ENCODE peak calls at places on chromosomes 6 and 20, in nine cellular contexts. Z is left ventricle myocardium superior; Q is activated T-cell treated with anti-CD3 and anti-CD28 coated beads, Interleukin-2, amount 50 U/mL, for 4 hours; V is astrocyte of the spinal cord; U is NCI-H1694; J is HEK293T; X is foreskin fibroblast; F is RWPE1; Y is stimulated activated naive CD4-positive, alpha-beta T cell. W is an unnamed sample.

GRCh38 chr6:125728739-125729138 is 20.7 kb upstream of the HEY2 start:
- DNase-seq in U (no peak), Z (no peak), Y (no peak), X (no peak), J (peak; percentile 33), V (no peak), Q (no peak), F (no peak), W (no peak)

GRCh38 chr6:15810618-15811017 is 147.8 kb upstream of the DTNBP1 start:
- DNase-seq in F (no peak), V (no peak), J (no peak), X (no peak), Z (no peak), Q (no peak), Y (no peak), U (no peak), W (no peak)

GRCh38 chr20:47120346-47120745 is 225.7 kb downstream of the EYA2 start:
- DNase-seq in F (no peak), Y (no peak), X (no peak), V (no peak), U (no peak), Z (no peak), J (no peak), Q (no peak), W (no peak)

GRCh38 chr20:32183947-32184635 is 23.5 kb downstream of the PLAGL2 start:
- DNase-seq in V (no peak), Q (no peak), J (no peak), Z (no peak), F (no peak), X (no peak), U (no peak), Y (no peak), W (no peak)

GRCh38 chr6:626236-626635 is 30.7 kb downstream of the HUS1B start:
- DNase-seq in F (no peak), Q (no peak), V (peak; percentile 45), Z (no peak), Y (no peak), X (peak; percentile 20), U (no peak), J (peak; percentile 48), W (no peak)

GRCh38 chr6:73258721-73259120 is 4.3 kb downstream of the KHDC1 start:
- DNase-seq in U (no peak), Q (no peak), Z (no peak), F (no peak), Y (no peak), V (no peak), X (no peak), J (no peak), W (no peak)

GRCh38 chr6:13847651-13848050 is 33.3 kb upstream of the MCUR1 start:
- DNase-seq in Q (no peak), Y (no peak), X (no peak), U (no peak), F (no peak), V (no peak), Z (no peak), J (no peak), W (no peak)

GRCh38 chr6:129744201-129744879 is 34.4 kb upstream of the ARHGAP18 start:
- DNase-seq in F (peak; percentile 49), V (peak; percentile 91), J (peak; percentile 22), X (peak; percentile 91), U (no peak), Y (no peak), Z (no peak), Q (no peak), W (no peak)

GRCh38 chr20:44728835-44729342 is 13.7 kb downstream of the CCN5 start:
- DNase-seq in X (peak; percentile 97), F (peak; percentile 100), V (peak; percentile 62), U (no peak), J (peak; percentile 53), Y (no peak), Z (peak; percentile 75), Q (no peak), W (no peak)

GRCh38 chr6:166097914-166098522 is 69.6 kb downstream of the TBXT start:
- DNase-seq in F (peak; percentile 38), U (no peak), V (peak; percentile 84), J (peak; percentile 89), Y (no peak), Q (no peak), Z (peak; percentile 86), X (peak; percentile 67), W (peak; percentile 82)

GRCh38 chr6:170516783-170517616 is 36.1 kb downstream of the PSMB1 start:
- DNase-seq in J (peak; percentile 62), X (peak; percentile 85), Y (peak; percentile 7), V (peak; percentile 79), F (peak; percentile 26), U (peak; percentile 65), Z (peak; percentile 35), Q (peak; percentile 14), W (peak; percentile 33)

GRCh38 chr6:3857822-3858221 is 8.6 kb downstream of the FAM50B start:
- DNase-seq in Z (no peak), U (no peak), F (no peak), J (no peak), Y (no peak), V (no peak), X (no peak), Q (no peak), W (no peak)

GRCh38 chr20:1928782-1929181 is 33.6 kb downstream of the SIRPA start:
- DNase-seq in Y (no peak), Z (no peak), Q (no peak), F (no peak), U (no peak), J (no peak), V (no peak), X (no peak), W (no peak)

GRCh38 chr6:72650081-72650745 is 28.3 kb downstream of the KCNQ5 start:
- DNase-seq in U (no peak), Z (no peak), J (no peak), Q (no peak), F (peak; percentile 23), Y (no peak), X (peak; percentile 18), V (peak; percentile 66), W (no peak)